ENCODE peak calls at places on chromosomes 16 and 17, in nine cellular contexts. T is cardiac muscle cell, Q is tibial artery, H is bronchial epithelial cell, S is thyroid gland, F is upper lobe of right lung, R is psoas muscle, I is tibial nerve, X is prostate gland. D is an unnamed sample.

GRCh38 chr16:377419-377951 is 4.3 kb downstream of the PGAP6 start:
- DNase-seq in Q (no peak), R (no peak), F (no peak), I (no peak), X (no peak), H (no peak), S (no peak), T (no peak), D (no peak)

GRCh38 chr16:57530104-57530522 is 6.3 kb downstream of the CCDC102A start:
- DNase-seq in Q (no peak), T (peak), H (peak), S (no peak), X (no peak), F (peak), I (no peak), R (peak), D (no peak)

GRCh38 chr17:71405101-71405500 is 715.7 kb upstream of the SOX9 start:
- DNase-seq in S (no peak), I (no peak), X (no peak), F (no peak), Q (no peak), R (no peak), T (no peak), H (peak), D (no peak)

GRCh38 chr16:30116291-30117207 is 3.2 kb upstream of the GDPD3 start:
- DNase-seq in R (no peak), I (no peak), X (no peak), S (no peak), T (no peak), H (no peak), Q (no peak), F (peak), D (no peak)

GRCh38 chr17:47225436-47225858 is 16.3 kb downstream of the MYL4 start:
- DNase-seq in I (peak), X (peak), T (peak), H (peak), F (no peak), Q (peak), R (no peak), S (peak), D (peak)

GRCh38 chr17:7853693-7854043 is 1.2 kb upstream of the TMEM88 start:
- DNase-seq in X (no peak), R (peak), H (no peak), T (no peak), S (no peak), F (no peak), Q (no peak), I (no peak), D (no peak)

GRCh38 chr16:86986136-86986535 is 331.1 kb downstream of the C16orf95 start:
- DNase-seq in S (no peak), Q (no peak), F (no peak), R (no peak), I (no peak), T (no peak), H (no peak), X (no peak), D (no peak)

GRCh38 chr17:34171245-34171818 is 83.8 kb upstream of the CCL2 start:
- DNase-seq in S (peak), H (peak), I (peak), T (peak), F (peak), X (peak), Q (peak), R (peak), D (peak)

GRCh38 chr16:27982184-27982583 is 81.3 kb downstream of the GSG1L start:
- DNase-seq in T (no peak), H (no peak), X (no peak), Q (no peak), S (no peak), I (no peak), F (peak), R (no peak), D (peak)

GRCh38 chr17:17523001-17523713 is 27.0 kb upstream of the RASD1 start:
- DNase-seq in I (no peak), Q (no peak), F (no peak), X (no peak), S (peak), H (no peak), R (peak), T (no peak), D (peak)

GRCh38 chr17:29836643-29837042 is 93.4 kb downstream of the SSH2 start:
- DNase-seq in H (no peak), F (no peak), X (no peak), S (no peak), I (no peak), R (no peak), Q (no peak), T (peak), D (no peak)

GRCh38 chr16:85767569-85767968 is 16.7 kb upstream of the C16orf74 start:
- DNase-seq in F (no peak), R (no peak), S (no peak), I (no peak), T (peak), H (peak), X (no peak), Q (no peak), D (no peak)

GRCh38 chr17:21041753-21042433 is 918 bp downstream of the USP22 start:
- DNase-seq in H (peak), R (peak), S (peak), T (peak), Q (peak), I (peak), X (peak), F (peak), D (peak)

GRCh38 chr16:52543654-52544053 is 3.3 kb downstream of the TOX3 start:
- DNase-seq in S (no peak), F (no peak), R (no peak), T (no peak), X (no peak), H (no peak), Q (no peak), I (no peak), D (no peak)

GRCh38 chr17:2057130-2057713 is 2.3 kb downstream of the HIC1 start:
- DNase-seq in X (no peak), S (no peak), T (peak), H (no peak), R (no peak), Q (no peak), I (no peak), F (no peak), D (no peak)

GRCh38 chr16:55668337-55669281 is 12.8 kb downstream of the SLC6A2 start:
- DNase-seq in H (peak), F (no peak), R (peak), T (peak), S (no peak), Q (no peak), X (no peak), I (no peak), D (no peak)

GRCh38 chr17:32928527-32929287 is 754 bp downstream of the TMEM98 start:
- DNase-seq in T (peak), H (no peak), S (no peak), I (no peak), Q (no peak), X (no peak), F (no peak), R (no peak), D (no peak)
- H3K4me3 ChIP-seq in T (peak), H (peak), S (peak), I (peak), Q (peak), X (peak), F (peak), R (peak), D (peak)

GRCh38 chr16:35733278-35733965 is 2274.0 kb downstream of the TP53TG3F start:
- DNase-seq in H (peak), Q (no peak), F (no peak), S (no peak), T (no peak), I (no peak), X (no peak), R (no peak), D (no peak)
- H3K4me3 ChIP-seq in H (no peak), Q (no peak), F (no peak), S (no peak), T (no peak), I (no peak), X (no peak), R (no peak), D (no peak)

DNA sequence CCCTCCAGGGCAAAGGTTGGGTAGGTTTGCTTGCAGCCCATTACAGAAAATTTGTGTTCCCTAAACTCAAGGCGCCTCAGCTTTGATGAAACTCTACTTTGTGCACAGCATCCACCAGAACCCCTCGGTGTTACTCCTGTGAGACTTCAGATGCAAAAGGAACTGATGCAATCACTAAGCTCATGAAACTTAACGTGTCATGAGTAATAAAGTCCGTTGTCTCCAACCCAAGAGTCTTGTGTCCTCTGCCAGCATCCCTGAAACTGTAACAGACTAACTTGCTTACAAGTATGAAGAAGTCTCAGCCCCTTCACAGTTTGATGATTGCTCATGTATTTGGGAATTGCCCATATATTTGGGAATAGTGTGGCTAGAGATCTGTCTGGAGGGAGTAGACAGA is 74.8 kb upstream of the MARCHF10 start:
- DNase-seq in Q (no peak), I (no peak), H (no peak), T (peak), X (no peak), S (no peak), F (no peak), R (no peak), D (no peak)
- H3K4me3 ChIP-seq in Q (no peak), I (no peak), H (no peak), T (no peak), X (no peak), S (no peak), F (no peak), R (no peak), D (no peak)

GRCh38 chr17:56290486-56291118 is 137.3 kb downstream of the ANKFN1 start:
- DNase-seq in T (no peak), X (no peak), H (no peak), F (no peak), R (no peak), Q (no peak), I (no peak), S (no peak), D (no peak)
- H3K4me3 ChIP-seq in T (no peak), X (no peak), H (no peak), F (peak), R (no peak), Q (no peak), I (no peak), S (no peak), D (no peak)

GRCh38 chr17:48718781-48719641 is 3.3 kb downstream of the PRAC1 start:
- DNase-seq in I (no peak), Q (no peak), S (no peak), F (no peak), R (no peak), T (no peak), H (no peak), X (peak), D (no peak)
- H3K4me3 ChIP-seq in I (no peak), Q (no peak), S (no peak), F (no peak), R (no peak), T (no peak), H (no peak), X (peak), D (no peak)

D was measured in testis.